ENCODE peak calls at places on chromosomes 7 and 10, in five cellular contexts. N is activated CD8-positive, alpha-beta memory T cell treated with anti-CD3 and anti-CD28 coated beads for 4 hours; L is endothelial cell; Q is fibroblast of lung; A is stimulated activated CD4-positive, alpha-beta T cell treated with anti-CD3 and anti-CD28 coated beads, Interleukin-4, amount 100 ng/mL, for 48 hours. I is an unnamed sample.

GRCh38 chr7:137957887-137958286 is 44.0 kb downstream of the CREB3L2 start:
- DNase-seq in N (no peak), L (no peak), Q (no peak), A (no peak), I (no peak)

GRCh38 chr10:114181971-114182370 is 2.8 kb downstream of the TDRD1 start:
- DNase-seq in N (no peak), L (no peak), Q (no peak), A (no peak), I (no peak)

GRCh38 chr7:132368246-132368900 is 207.9 kb downstream of the PLXNA4 start:
- DNase-seq in N (no peak), L (no peak), Q (no peak), A (no peak), I (no peak)

GRCh38 chr7:157380416-157380815 is 43.6 kb downstream of the DNAJB6 start:
- DNase-seq in N (no peak), L (no peak), Q (no peak), A (no peak), I (no peak)

GRCh38 chr7:140876519-140877248 is 48.0 kb downstream of the BRAF start:
- DNase-seq in N (no peak), L (no peak), Q (peak), A (no peak), I (no peak)

GRCh38 chr10:132862485-132863420 is 76.8 kb upstream of the NKX6-2 start:
- DNase-seq in N (no peak), L (no peak), Q (no peak), A (no peak), I (peak)

GRCh38 chr10:78471723-78472541 is 438.3 kb downstream of the RPS24 start:
- DNase-seq in N (no peak), L (no peak), Q (no peak), A (no peak), I (no peak)

GRCh38 chr7:117132385-117133120 is 179.3 kb downstream of the ST7 start:
- DNase-seq in N (no peak), L (no peak), Q (peak), A (no peak), I (no peak)

GRCh38 chr7:107232568-107233090 is 63.8 kb downstream of the HBP1 start:
- DNase-seq in N (no peak), L (no peak), Q (peak), A (no peak), I (no peak)

GRCh38 chr10:94225589-94225988 is 137.2 kb downstream of the NOC3L start:
- DNase-seq in N (no peak), L (no peak), Q (no peak), A (no peak), I (peak)

GRCh38 chr7:86814980-86815379 is 171.3 kb downstream of the GRM3 start:
- DNase-seq in N (no peak), L (peak), Q (no peak), A (no peak), I (peak)

GRCh38 chr10:63765126-63765525 is 243.9 kb downstream of the REEP3 start:
- DNase-seq in N (no peak), L (no peak), Q (peak), A (no peak), I (no peak)